ENCODE peak calls at places on chromosomes 1 and 21, in eight cellular contexts. O, D, L, N, T, A, S and Z are unnamed samples.

GRCh38 chr1:193707271-193708015 is 521.0 kb upstream of the B3GALT2 start:
- DNase-seq in O (peak), D (no peak), L (no peak), N (no peak), T (peak), A (no peak), S (no peak), Z (peak)

GRCh38 chr1:61104213-61104612 is 21.9 kb downstream of the NFIA start:
- DNase-seq in O (no peak), D (no peak), L (no peak), N (no peak), T (no peak), A (no peak), S (no peak), Z (no peak)

GRCh38 chr1:52424238-52424637 is 19.8 kb downstream of the PRPF38A start:
- DNase-seq in O (peak), D (no peak), L (peak), N (peak), T (no peak), A (no peak), S (peak), Z (no peak)

GRCh38 chr21:44935533-44935927 is 4.3 kb upstream of the SLX9 start:
- DNase-seq in O (no peak), D (no peak), L (no peak), N (no peak), T (no peak), A (no peak), S (no peak), Z (no peak)

GRCh38 chr1:162857850-162858249 is 3.1 kb downstream of the CCDC190 start:
- DNase-seq in O (peak), D (no peak), L (no peak), N (no peak), T (no peak), A (peak), S (no peak), Z (no peak)

GRCh38 chr21:36589352-36589971 is 109.5 kb upstream of the SIM2 start:
- DNase-seq in O (peak), D (no peak), L (peak), N (no peak), T (peak), A (no peak), S (no peak), Z (peak)

GRCh38 chr1:17306921-17307320 is 1.1 kb upstream of the PADI4 start:
- DNase-seq in O (no peak), D (no peak), L (no peak), N (no peak), T (no peak), A (no peak), S (no peak), Z (no peak)

GRCh38 chr1:1763657-1764621 is 14.3 kb downstream of the NADK start:
- DNase-seq in O (peak), D (no peak), L (no peak), N (no peak), T (no peak), A (peak), S (no peak), Z (no peak)

GRCh38 chr1:11651017-11651416 is 3.2 kb downstream of the FBXO2 start:
- DNase-seq in O (no peak), D (no peak), L (no peak), N (no peak), T (no peak), A (no peak), S (no peak), Z (no peak)